ENCODE peak calls at places on chromosomes 1 and 21, in nine cellular contexts. One of them, this sample, is unnamed.

GRCh38 chr1:202811296-202812175 is 782 bp downstream of the PCAT6 start:
- DNase-seq in foreskin keratinocyte: no peak
- DNase-seq in AG10803: no peak
- DNase-seq in AG09309: no peak
- DNase-seq in epithelial cell of esophagus: peak
- DNase-seq in fibroblast of the aortic adventitia: no peak
- DNase-seq in endothelial cell: peak
- DNase-seq in ovary: peak
- DNase-seq in cardiac fibroblast: peak
- DNase-seq in this sample: no peak

GRCh38 chr21:45152265-45152746 is 77.9 kb downstream of the ADARB1 start:
- DNase-seq in fibroblast of the aortic adventitia: no peak
- DNase-seq in endothelial cell: peak
- DNase-seq in foreskin keratinocyte: no peak
- DNase-seq in epithelial cell of esophagus: no peak
- DNase-seq in ovary: no peak
- DNase-seq in AG10803: no peak
- DNase-seq in AG09309: no peak
- DNase-seq in cardiac fibroblast: no peak
- DNase-seq in this sample: no peak

GRCh38 chr1:174775621-174776020 is 224.1 kb upstream of the CACYBP start:
- DNase-seq in cardiac fibroblast: no peak
- DNase-seq in AG09309: no peak
- DNase-seq in AG10803: peak
- DNase-seq in endothelial cell: no peak
- DNase-seq in fibroblast of the aortic adventitia: no peak
- DNase-seq in ovary: no peak
- DNase-seq in epithelial cell of esophagus: no peak
- DNase-seq in foreskin keratinocyte: no peak
- DNase-seq in this sample: no peak

GRCh38 chr1:8259498-8260290 is 58.2 kb upstream of the SLC45A1 start:
- DNase-seq in endothelial cell: no peak
- DNase-seq in AG10803: peak
- DNase-seq in AG09309: peak
- DNase-seq in ovary: peak
- DNase-seq in epithelial cell of esophagus: peak
- DNase-seq in fibroblast of the aortic adventitia: peak
- DNase-seq in foreskin keratinocyte: peak
- DNase-seq in cardiac fibroblast: peak
- DNase-seq in this sample: peak

GRCh38 chr1:156372265-156372586 is 3.2 kb downstream of the RHBG start:
- DNase-seq in endothelial cell: no peak
- DNase-seq in cardiac fibroblast: no peak
- DNase-seq in ovary: no peak
- DNase-seq in foreskin keratinocyte: no peak
- DNase-seq in AG09309: no peak
- DNase-seq in AG10803: peak
- DNase-seq in epithelial cell of esophagus: no peak
- DNase-seq in fibroblast of the aortic adventitia: no peak
- DNase-seq in this sample: no peak

GRCh38 chr1:19818324-19818723 is 3.2 kb upstream of the RNF186 start:
- DNase-seq in ovary: no peak
- DNase-seq in epithelial cell of esophagus: no peak
- DNase-seq in cardiac fibroblast: no peak
- DNase-seq in AG10803: no peak
- DNase-seq in AG09309: no peak
- DNase-seq in foreskin keratinocyte: no peak
- DNase-seq in fibroblast of the aortic adventitia: no peak
- DNase-seq in endothelial cell: no peak
- DNase-seq in this sample: no peak

GRCh38 chr1:905071-905749 is 18.5 kb upstream of the SAMD11 start:
- DNase-seq in endothelial cell: no peak
- DNase-seq in AG09309: no peak
- DNase-seq in foreskin keratinocyte: no peak
- DNase-seq in AG10803: no peak
- DNase-seq in ovary: peak
- DNase-seq in fibroblast of the aortic adventitia: no peak
- DNase-seq in cardiac fibroblast: peak
- DNase-seq in epithelial cell of esophagus: no peak
- DNase-seq in this sample: no peak

GRCh38 chr1:174800221-174800791 is 199.4 kb upstream of the CACYBP start:
- DNase-seq in fibroblast of the aortic adventitia: no peak
- DNase-seq in foreskin keratinocyte: no peak
- DNase-seq in epithelial cell of esophagus: no peak
- DNase-seq in cardiac fibroblast: peak
- DNase-seq in AG10803: peak
- DNase-seq in endothelial cell: no peak
- DNase-seq in AG09309: no peak
- DNase-seq in ovary: peak
- DNase-seq in this sample: no peak

GRCh38 chr1:31704261-31705079 is 653 bp upstream of the COL16A1 start:
- DNase-seq in AG10803: peak
- DNase-seq in AG09309: no peak
- DNase-seq in foreskin keratinocyte: peak
- DNase-seq in endothelial cell: no peak
- DNase-seq in fibroblast of the aortic adventitia: peak
- DNase-seq in epithelial cell of esophagus: peak
- DNase-seq in ovary: no peak
- DNase-seq in cardiac fibroblast: peak
- DNase-seq in this sample: peak

GRCh38 chr1:78006491-78006890 is 1.8 kb downstream of the DNAJB4 start:
- DNase-seq in cardiac fibroblast: no peak
- DNase-seq in foreskin keratinocyte: no peak
- DNase-seq in epithelial cell of esophagus: no peak
- DNase-seq in fibroblast of the aortic adventitia: no peak
- DNase-seq in ovary: no peak
- DNase-seq in AG09309: no peak
- DNase-seq in AG10803: no peak
- DNase-seq in endothelial cell: no peak
- DNase-seq in this sample: no peak

GRCh38 chr21:16942703-16943102 is 570.1 kb upstream of the CXADR start:
- DNase-seq in foreskin keratinocyte: peak
- DNase-seq in ovary: no peak
- DNase-seq in AG09309: no peak
- DNase-seq in endothelial cell: peak
- DNase-seq in fibroblast of the aortic adventitia: peak
- DNase-seq in cardiac fibroblast: peak
- DNase-seq in AG10803: no peak
- DNase-seq in epithelial cell of esophagus: peak
- DNase-seq in this sample: peak

GRCh38 chr21:42056996-42057689 is 14.0 kb upstream of the UMODL1 start:
- DNase-seq in endothelial cell: no peak
- DNase-seq in foreskin keratinocyte: peak
- DNase-seq in fibroblast of the aortic adventitia: peak
- DNase-seq in AG09309: peak
- DNase-seq in AG10803: peak
- DNase-seq in cardiac fibroblast: peak
- DNase-seq in epithelial cell of esophagus: peak
- DNase-seq in ovary: no peak
- DNase-seq in this sample: peak

GRCh38 chr1:23417570-23417969 is 7.0 kb downstream of the TCEA3 start:
- DNase-seq in ovary: no peak
- DNase-seq in fibroblast of the aortic adventitia: no peak
- DNase-seq in cardiac fibroblast: no peak
- DNase-seq in endothelial cell: no peak
- DNase-seq in AG10803: peak
- DNase-seq in foreskin keratinocyte: no peak
- DNase-seq in AG09309: no peak
- DNase-seq in epithelial cell of esophagus: no peak
- DNase-seq in this sample: no peak

GRCh38 chr1:175630076-175630475 is 113.3 kb downstream of the TNR start:
- DNase-seq in AG10803: no peak
- DNase-seq in cardiac fibroblast: no peak
- DNase-seq in endothelial cell: no peak
- DNase-seq in foreskin keratinocyte: no peak
- DNase-seq in ovary: no peak
- DNase-seq in epithelial cell of esophagus: no peak
- DNase-seq in AG09309: no peak
- DNase-seq in fibroblast of the aortic adventitia: no peak
- DNase-seq in this sample: no peak

GRCh38 chr1:231748744-231749143 is 122.2 kb downstream of the DISC1 start:
- DNase-seq in AG10803: no peak
- DNase-seq in ovary: no peak
- DNase-seq in epithelial cell of esophagus: no peak
- DNase-seq in AG09309: no peak
- DNase-seq in foreskin keratinocyte: no peak
- DNase-seq in cardiac fibroblast: peak
- DNase-seq in endothelial cell: no peak
- DNase-seq in fibroblast of the aortic adventitia: peak
- DNase-seq in this sample: peak

GRCh38 chr1:34113887-34114286 is 51.1 kb downstream of the CSMD2 start:
- DNase-seq in AG09309: no peak
- DNase-seq in endothelial cell: peak
- DNase-seq in epithelial cell of esophagus: peak
- DNase-seq in cardiac fibroblast: peak
- DNase-seq in foreskin keratinocyte: peak
- DNase-seq in ovary: no peak
- DNase-seq in AG10803: peak
- DNase-seq in fibroblast of the aortic adventitia: peak
- DNase-seq in this sample: peak

GRCh38 chr1:7857000-7857399 is 4.1 kb upstream of the UTS2 start:
- DNase-seq in AG09309: no peak
- DNase-seq in ovary: no peak
- DNase-seq in fibroblast of the aortic adventitia: no peak
- DNase-seq in foreskin keratinocyte: no peak
- DNase-seq in epithelial cell of esophagus: no peak
- DNase-seq in AG10803: no peak
- DNase-seq in endothelial cell: no peak
- DNase-seq in cardiac fibroblast: no peak
- DNase-seq in this sample: no peak

GRCh38 chr1:240737268-240737667 is 125.3 kb upstream of the GREM2 start:
- DNase-seq in cardiac fibroblast: no peak
- DNase-seq in fibroblast of the aortic adventitia: peak
- DNase-seq in foreskin keratinocyte: no peak
- DNase-seq in endothelial cell: no peak
- DNase-seq in AG10803: peak
- DNase-seq in AG09309: no peak
- DNase-seq in epithelial cell of esophagus: no peak
- DNase-seq in ovary: no peak
- DNase-seq in this sample: peak

GRCh38 chr1:216711712-216712111 is 11.5 kb downstream of the ESRRG start:
- DNase-seq in endothelial cell: no peak
- DNase-seq in AG10803: no peak
- DNase-seq in cardiac fibroblast: no peak
- DNase-seq in fibroblast of the aortic adventitia: no peak
- DNase-seq in epithelial cell of esophagus: no peak
- DNase-seq in AG09309: no peak
- DNase-seq in ovary: no peak
- DNase-seq in foreskin keratinocyte: no peak
- DNase-seq in this sample: no peak
- TF ChIP-seq CTCF in endothelial cell: no peak
- TF ChIP-seq CTCF in AG10803: no peak
- TF ChIP-seq CTCF in cardiac fibroblast: no peak
- TF ChIP-seq CTCF in fibroblast of the aortic adventitia: no peak
- TF ChIP-seq CTCF in epithelial cell of esophagus: no peak
- TF ChIP-seq CTCF in AG09309: no peak
- TF ChIP-seq CTCF in ovary: no peak
- TF ChIP-seq CTCF in foreskin keratinocyte: no peak
- TF ChIP-seq CTCF in this sample: no peak

GRCh38 chr1:165869343-165869742 is 41.9 kb downstream of the UCK2 start:
- DNase-seq in AG10803: no peak
- DNase-seq in endothelial cell: no peak
- DNase-seq in ovary: no peak
- DNase-seq in AG09309: no peak
- DNase-seq in cardiac fibroblast: peak
- DNase-seq in fibroblast of the aortic adventitia: no peak
- DNase-seq in foreskin keratinocyte: no peak
- DNase-seq in epithelial cell of esophagus: no peak
- DNase-seq in this sample: no peak
- TF ChIP-seq CTCF in AG10803: peak
- TF ChIP-seq CTCF in endothelial cell: peak
- TF ChIP-seq CTCF in ovary: no peak
- TF ChIP-seq CTCF in AG09309: peak
- TF ChIP-seq CTCF in cardiac fibroblast: peak
- TF ChIP-seq CTCF in fibroblast of the aortic adventitia: peak
- TF ChIP-seq CTCF in foreskin keratinocyte: no peak
- TF ChIP-seq CTCF in epithelial cell of esophagus: peak
- TF ChIP-seq CTCF in this sample: no peak

DNA sequence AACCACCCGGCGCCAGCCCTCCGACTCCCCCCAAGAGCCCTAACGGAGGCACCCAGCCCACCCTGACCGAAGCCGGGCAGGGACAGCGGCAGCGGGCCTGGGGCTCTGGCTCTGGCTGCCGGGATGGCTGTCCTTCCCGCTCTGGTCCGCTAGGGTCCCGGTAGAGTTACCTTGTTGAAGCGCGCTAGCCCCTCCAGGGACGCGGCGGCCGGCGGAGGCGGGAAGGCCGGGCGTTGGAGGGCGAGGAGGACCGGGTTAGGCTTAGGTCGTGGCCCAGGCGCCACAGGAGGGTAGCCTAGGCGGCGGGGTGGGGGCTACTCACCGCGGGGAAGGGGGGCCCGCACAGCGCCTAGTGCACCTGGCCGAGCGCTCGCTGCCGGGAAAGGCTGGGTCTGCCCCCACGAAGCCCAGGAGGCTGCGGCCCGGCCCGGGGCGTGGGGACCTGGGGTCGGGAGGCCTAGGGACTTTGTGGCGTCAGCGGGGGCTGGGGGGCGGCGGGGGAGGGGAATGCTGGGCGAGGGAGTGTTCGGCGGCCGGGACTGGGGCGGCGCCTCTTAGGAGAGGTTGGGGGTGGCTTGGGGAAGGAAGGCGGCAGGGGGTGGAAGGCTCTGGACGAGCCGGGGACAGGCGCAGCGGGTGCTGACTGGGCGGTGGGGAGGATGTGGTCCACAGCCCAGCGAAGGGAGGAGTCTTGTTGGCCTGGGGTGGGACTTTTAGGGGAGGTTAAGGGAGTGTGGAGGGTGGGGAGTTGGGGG is at the start of gene TRIM17:
- DNase-seq in AG09309: no peak
- DNase-seq in fibroblast of the aortic adventitia: no peak
- DNase-seq in endothelial cell: peak
- DNase-seq in cardiac fibroblast: peak
- DNase-seq in ovary: peak
- DNase-seq in foreskin keratinocyte: no peak
- DNase-seq in AG10803: no peak
- DNase-seq in epithelial cell of esophagus: peak
- DNase-seq in this sample: no peak
- TF ChIP-seq CTCF in AG09309: peak
- TF ChIP-seq CTCF in fibroblast of the aortic adventitia: peak
- TF ChIP-seq CTCF in endothelial cell: peak
- TF ChIP-seq CTCF in cardiac fibroblast: peak
- TF ChIP-seq CTCF in ovary: peak
- TF ChIP-seq CTCF in foreskin keratinocyte: peak
- TF ChIP-seq CTCF in AG10803: peak
- TF ChIP-seq CTCF in epithelial cell of esophagus: peak
- TF ChIP-seq CTCF in this sample: no peak

DNA sequence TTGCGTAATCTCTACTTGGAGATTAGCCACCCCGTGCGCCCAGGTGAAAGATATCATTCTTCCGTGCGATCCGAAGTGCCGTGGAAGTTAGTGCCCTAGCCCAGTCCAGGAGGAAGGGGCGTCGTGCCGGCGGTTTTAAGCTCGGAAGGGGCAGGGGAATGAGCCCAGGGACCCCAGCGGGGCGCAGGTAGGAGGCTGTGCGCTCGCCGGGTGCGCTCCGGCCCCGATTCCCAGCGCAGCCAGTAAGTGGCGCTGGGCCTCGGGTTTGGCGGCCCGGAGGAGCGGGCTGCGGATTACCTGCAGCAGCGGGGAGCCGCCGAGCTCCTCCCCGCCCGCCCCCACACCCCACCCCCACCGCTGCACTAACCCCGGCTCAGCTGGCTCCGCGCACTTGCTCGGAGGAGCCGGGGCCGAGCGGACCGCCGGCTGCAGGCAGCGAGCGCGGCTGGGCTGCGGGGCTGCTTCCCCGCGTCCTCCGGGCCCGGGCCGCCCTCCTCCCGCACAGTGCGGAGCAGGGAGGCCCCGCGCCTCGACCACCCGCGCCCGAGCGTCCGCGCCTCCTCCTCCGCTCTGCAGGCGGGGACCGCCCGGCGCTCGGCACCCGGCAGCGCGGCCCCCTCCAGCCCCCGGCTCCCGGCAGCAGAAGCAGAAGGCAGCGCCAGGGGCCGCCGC is at the start of gene RYR2:
- DNase-seq in AG10803: no peak
- DNase-seq in endothelial cell: peak
- DNase-seq in ovary: peak
- DNase-seq in cardiac fibroblast: peak
- DNase-seq in AG09309: no peak
- DNase-seq in fibroblast of the aortic adventitia: no peak
- DNase-seq in foreskin keratinocyte: no peak
- DNase-seq in epithelial cell of esophagus: peak
- DNase-seq in this sample: no peak
- TF ChIP-seq CTCF in AG10803: no peak
- TF ChIP-seq CTCF in endothelial cell: peak
- TF ChIP-seq CTCF in ovary: peak
- TF ChIP-seq CTCF in cardiac fibroblast: peak
- TF ChIP-seq CTCF in AG09309: no peak
- TF ChIP-seq CTCF in fibroblast of the aortic adventitia: no peak
- TF ChIP-seq CTCF in foreskin keratinocyte: peak
- TF ChIP-seq CTCF in epithelial cell of esophagus: peak
- TF ChIP-seq CTCF in this sample: no peak

This sample was measured in PC-3.